ENCODE peak calls at places on chromosomes 4 and X, in seven cellular contexts. F, J, K, L, Z, W and M are unnamed samples.

GRCh38 chrX:3029084-3029483 is 12.2 kb upstream of the ARSF start:
- DNase-seq in L (no peak), K (no peak), J (no peak), W (no peak), Z (no peak), F (no peak), M (no peak)

GRCh38 chrX:25646156-25646555 is 492.0 kb upstream of the MAGEB18 start:
- DNase-seq in J (no peak), L (no peak), K (no peak), W (no peak), Z (no peak), F (no peak), M (no peak)

GRCh38 chr4:130141651-130142050 is 1045.7 kb downstream of the C4orf33 start:
- DNase-seq in L (no peak), W (no peak), K (no peak), F (no peak), J (no peak), Z (no peak), M (no peak)

GRCh38 chr4:128810331-128810870 is 901 bp downstream of the JADE1 start:
- DNase-seq in J (no peak), K (no peak), L (peak; percentile 27), Z (peak; percentile 39), W (peak; percentile 48), F (peak; percentile 43), M (peak; percentile 45)

GRCh38 chr4:20464381-20464780 is 212.7 kb downstream of the SLIT2 start:
- DNase-seq in J (no peak), K (no peak), F (no peak), L (no peak), W (peak; percentile 84), Z (no peak), M (no peak)

GRCh38 chrX:85570496-85570895 is 191.0 kb upstream of the POF1B start:
- DNase-seq in K (no peak), Z (no peak), F (no peak), L (no peak), W (no peak), J (no peak), M (no peak)

GRCh38 chr4:25787891-25788331 is 74.9 kb downstream of the SEL1L3 start:
- DNase-seq in Z (no peak), K (no peak), L (no peak), F (no peak), W (no peak), J (no peak), M (peak; percentile 7)

GRCh38 chrX:132758778-132759177 is 199.7 kb downstream of the HS6ST2 start:
- DNase-seq in Z (no peak), L (no peak), J (no peak), W (no peak), F (peak; percentile 25), K (no peak), M (no peak)

GRCh38 chr4:113588895-113589668 is 172.5 kb downstream of the CAMK2D start:
- DNase-seq in L (no peak), F (no peak), Z (no peak), W (no peak), J (no peak), K (no peak), M (no peak)

GRCh38 chr4:32042486-32042885 is 1322.3 kb downstream of the PCDH7 start:
- DNase-seq in W (no peak), L (no peak), F (no peak), J (no peak), K (no peak), Z (no peak), M (no peak)